ENCODE peak calls at places on chromosomes 6 and 20, in nine cellular contexts. One of them, this sample, is unnamed.

GRCh38 chr6:159948199-159948598 is 20.7 kb upstream of the IGF2R start:
- DNase-seq in T-helper 2 cell: no peak
- DNase-seq in activated effector memory CD4-positive, alpha-beta T cell treated with anti-CD3 and anti-CD28 coated beads, Interleukin-2, amount 50 U/mL, for 16 hours: no peak
- DNase-seq in H54: no peak
- DNase-seq in mucosa of descending colon: no peak
- DNase-seq in WERI-Rb-1: no peak
- DNase-seq in mesenchymal stem cell: no peak
- DNase-seq in BJ: no peak
- DNase-seq in adipocyte: no peak
- DNase-seq in this sample: no peak

GRCh38 chr6:161200610-161201201 is 73.2 kb downstream of the AGPAT4 start:
- DNase-seq in T-helper 2 cell: no peak
- DNase-seq in activated effector memory CD4-positive, alpha-beta T cell treated with anti-CD3 and anti-CD28 coated beads, Interleukin-2, amount 50 U/mL, for 16 hours: no peak
- DNase-seq in H54: no peak
- DNase-seq in mucosa of descending colon: no peak
- DNase-seq in WERI-Rb-1: peak; percentile 35
- DNase-seq in mesenchymal stem cell: no peak
- DNase-seq in BJ: no peak
- DNase-seq in adipocyte: no peak
- DNase-seq in this sample: no peak

GRCh38 chr20:1184638-1185315 is at the start of gene TMEM74B:
- DNase-seq in T-helper 2 cell: no peak
- DNase-seq in activated effector memory CD4-positive, alpha-beta T cell treated with anti-CD3 and anti-CD28 coated beads, Interleukin-2, amount 50 U/mL, for 16 hours: no peak
- DNase-seq in H54: no peak
- DNase-seq in mucosa of descending colon: no peak
- DNase-seq in WERI-Rb-1: peak; percentile 24
- DNase-seq in mesenchymal stem cell: peak; percentile 18
- DNase-seq in BJ: no peak
- DNase-seq in adipocyte: peak; percentile 10
- DNase-seq in this sample: no peak

GRCh38 chr6:33632603-33633039 is 11.5 kb downstream of the ITPR3 start:
- DNase-seq in T-helper 2 cell: no peak
- DNase-seq in activated effector memory CD4-positive, alpha-beta T cell treated with anti-CD3 and anti-CD28 coated beads, Interleukin-2, amount 50 U/mL, for 16 hours: peak; percentile 85
- DNase-seq in H54: peak; percentile 76
- DNase-seq in mucosa of descending colon: peak; percentile 75
- DNase-seq in WERI-Rb-1: peak; percentile 88
- DNase-seq in mesenchymal stem cell: peak; percentile 53
- DNase-seq in BJ: no peak
- DNase-seq in adipocyte: peak; percentile 56
- DNase-seq in this sample: peak; percentile 93

GRCh38 chr20:5211803-5212714 is 85.3 kb downstream of the CDS2 start:
- DNase-seq in T-helper 2 cell: no peak
- DNase-seq in activated effector memory CD4-positive, alpha-beta T cell treated with anti-CD3 and anti-CD28 coated beads, Interleukin-2, amount 50 U/mL, for 16 hours: no peak
- DNase-seq in H54: no peak
- DNase-seq in mucosa of descending colon: no peak
- DNase-seq in WERI-Rb-1: no peak
- DNase-seq in mesenchymal stem cell: no peak
- DNase-seq in BJ: no peak
- DNase-seq in adipocyte: no peak
- DNase-seq in this sample: no peak

GRCh38 chr6:43878127-43878634 is 108.2 kb downstream of the VEGFA start:
- DNase-seq in T-helper 2 cell: no peak
- DNase-seq in activated effector memory CD4-positive, alpha-beta T cell treated with anti-CD3 and anti-CD28 coated beads, Interleukin-2, amount 50 U/mL, for 16 hours: no peak
- DNase-seq in H54: no peak
- DNase-seq in mucosa of descending colon: no peak
- DNase-seq in WERI-Rb-1: no peak
- DNase-seq in mesenchymal stem cell: no peak
- DNase-seq in BJ: no peak
- DNase-seq in adipocyte: no peak
- DNase-seq in this sample: peak; percentile 37

GRCh38 chr20:58496429-58496769 is 18.8 kb downstream of the APCDD1L start:
- DNase-seq in T-helper 2 cell: no peak
- DNase-seq in activated effector memory CD4-positive, alpha-beta T cell treated with anti-CD3 and anti-CD28 coated beads, Interleukin-2, amount 50 U/mL, for 16 hours: no peak
- DNase-seq in H54: no peak
- DNase-seq in mucosa of descending colon: no peak
- DNase-seq in WERI-Rb-1: no peak
- DNase-seq in mesenchymal stem cell: no peak
- DNase-seq in BJ: no peak
- DNase-seq in adipocyte: no peak
- DNase-seq in this sample: no peak

GRCh38 chr20:51430198-51430950 is 112.1 kb downstream of the NFATC2 start:
- DNase-seq in T-helper 2 cell: no peak
- DNase-seq in activated effector memory CD4-positive, alpha-beta T cell treated with anti-CD3 and anti-CD28 coated beads, Interleukin-2, amount 50 U/mL, for 16 hours: no peak
- DNase-seq in H54: no peak
- DNase-seq in mucosa of descending colon: no peak
- DNase-seq in WERI-Rb-1: no peak
- DNase-seq in mesenchymal stem cell: no peak
- DNase-seq in BJ: no peak
- DNase-seq in adipocyte: no peak
- DNase-seq in this sample: no peak

GRCh38 chr20:44572551-44573500 is 9.6 kb upstream of the PKIG start:
- DNase-seq in T-helper 2 cell: no peak
- DNase-seq in activated effector memory CD4-positive, alpha-beta T cell treated with anti-CD3 and anti-CD28 coated beads, Interleukin-2, amount 50 U/mL, for 16 hours: no peak
- DNase-seq in H54: no peak
- DNase-seq in mucosa of descending colon: no peak
- DNase-seq in WERI-Rb-1: no peak
- DNase-seq in mesenchymal stem cell: peak; percentile 91
- DNase-seq in BJ: peak; percentile 90
- DNase-seq in adipocyte: peak; percentile 86
- DNase-seq in this sample: peak; percentile 14

GRCh38 chr6:123594776-123595175 is 42.0 kb downstream of the TRDN start:
- DNase-seq in T-helper 2 cell: no peak
- DNase-seq in activated effector memory CD4-positive, alpha-beta T cell treated with anti-CD3 and anti-CD28 coated beads, Interleukin-2, amount 50 U/mL, for 16 hours: no peak
- DNase-seq in H54: no peak
- DNase-seq in mucosa of descending colon: no peak
- DNase-seq in WERI-Rb-1: no peak
- DNase-seq in mesenchymal stem cell: no peak
- DNase-seq in BJ: no peak
- DNase-seq in adipocyte: no peak
- DNase-seq in this sample: no peak

GRCh38 chr20:35463455-35464300 is 8.3 kb downstream of the CEP250 start:
- DNase-seq in T-helper 2 cell: no peak
- DNase-seq in activated effector memory CD4-positive, alpha-beta T cell treated with anti-CD3 and anti-CD28 coated beads, Interleukin-2, amount 50 U/mL, for 16 hours: peak; percentile 68
- DNase-seq in H54: peak; percentile 47
- DNase-seq in mucosa of descending colon: peak; percentile 87
- DNase-seq in WERI-Rb-1: peak; percentile 55
- DNase-seq in mesenchymal stem cell: peak; percentile 73
- DNase-seq in BJ: no peak
- DNase-seq in adipocyte: peak; percentile 88
- DNase-seq in this sample: peak; percentile 76

GRCh38 chr20:2942439-2942838 is 69.2 kb downstream of the PTPRA start:
- DNase-seq in T-helper 2 cell: no peak
- DNase-seq in activated effector memory CD4-positive, alpha-beta T cell treated with anti-CD3 and anti-CD28 coated beads, Interleukin-2, amount 50 U/mL, for 16 hours: no peak
- DNase-seq in H54: no peak
- DNase-seq in mucosa of descending colon: no peak
- DNase-seq in WERI-Rb-1: no peak
- DNase-seq in mesenchymal stem cell: no peak
- DNase-seq in BJ: no peak
- DNase-seq in adipocyte: peak; percentile 71
- DNase-seq in this sample: no peak

GRCh38 chr20:54680872-54681297 is 205.5 kb downstream of the DOK5 start:
- DNase-seq in T-helper 2 cell: no peak
- DNase-seq in activated effector memory CD4-positive, alpha-beta T cell treated with anti-CD3 and anti-CD28 coated beads, Interleukin-2, amount 50 U/mL, for 16 hours: no peak
- DNase-seq in H54: peak; percentile 13
- DNase-seq in mucosa of descending colon: peak; percentile 35
- DNase-seq in WERI-Rb-1: peak; percentile 7
- DNase-seq in mesenchymal stem cell: peak; percentile 11
- DNase-seq in BJ: no peak
- DNase-seq in adipocyte: peak; percentile 80
- DNase-seq in this sample: peak; percentile 86

GRCh38 chr6:139757766-139758655 is 383.6 kb upstream of the CITED2 start:
- DNase-seq in T-helper 2 cell: no peak
- DNase-seq in activated effector memory CD4-positive, alpha-beta T cell treated with anti-CD3 and anti-CD28 coated beads, Interleukin-2, amount 50 U/mL, for 16 hours: no peak
- DNase-seq in H54: no peak
- DNase-seq in mucosa of descending colon: no peak
- DNase-seq in WERI-Rb-1: no peak
- DNase-seq in mesenchymal stem cell: no peak
- DNase-seq in BJ: no peak
- DNase-seq in adipocyte: peak; percentile 80
- DNase-seq in this sample: no peak

GRCh38 chr6:114218831-114219230 is 124.0 kb downstream of the HS3ST5 start:
- DNase-seq in T-helper 2 cell: no peak
- DNase-seq in activated effector memory CD4-positive, alpha-beta T cell treated with anti-CD3 and anti-CD28 coated beads, Interleukin-2, amount 50 U/mL, for 16 hours: no peak
- DNase-seq in H54: no peak
- DNase-seq in mucosa of descending colon: no peak
- DNase-seq in WERI-Rb-1: no peak
- DNase-seq in mesenchymal stem cell: no peak
- DNase-seq in BJ: no peak
- DNase-seq in adipocyte: no peak
- DNase-seq in this sample: no peak

GRCh38 chr20:21796059-21796458 is 90.6 kb downstream of the PAX1 start:
- DNase-seq in T-helper 2 cell: no peak
- DNase-seq in activated effector memory CD4-positive, alpha-beta T cell treated with anti-CD3 and anti-CD28 coated beads, Interleukin-2, amount 50 U/mL, for 16 hours: no peak
- DNase-seq in H54: no peak
- DNase-seq in mucosa of descending colon: no peak
- DNase-seq in WERI-Rb-1: no peak
- DNase-seq in mesenchymal stem cell: no peak
- DNase-seq in BJ: no peak
- DNase-seq in adipocyte: no peak
- DNase-seq in this sample: peak; percentile 8